ENCODE peak calls at places on chromosomes 16 and 17, in nine cellular contexts. H is lung, D is GM12878, E is psoas muscle, Q is heart left ventricle, L is pancreas, F is fibroblast of lung, R is neural progenitor cell, I is tibial artery. Y is an unnamed sample.

GRCh38 chr16:2333772-2334379 is 6.7 kb downstream of the ABCA3 start:
- DNase-seq in H (no peak), D (no peak), E (no peak), Q (no peak), L (no peak), F (no peak), R (no peak), I (no peak), Y (no peak)

GRCh38 chr16:3142770-3143169 is 7.9 kb downstream of the ZNF213 start:
- DNase-seq in H (no peak), D (no peak), E (peak; percentile 27), Q (peak; percentile 25), L (no peak), F (no peak), R (no peak), I (no peak), Y (peak; percentile 48)

GRCh38 chr17:50470451-50470850 is 1.8 kb upstream of the CHAD start:
- DNase-seq in H (no peak), D (no peak), E (no peak), Q (no peak), L (peak; percentile 12), F (no peak), R (no peak), I (no peak), Y (peak; percentile 76)

GRCh38 chr16:23058576-23058975 is 90.7 kb downstream of the USP31 start:
- DNase-seq in H (no peak), D (no peak), E (no peak), Q (no peak), L (no peak), F (no peak), R (peak; percentile 11), I (no peak), Y (no peak)

GRCh38 chr17:49913226-49914095 is 55.5 kb upstream of the DLX4 start:
- DNase-seq in H (no peak), D (no peak), E (no peak), Q (no peak), L (no peak), F (peak; percentile 70), R (no peak), I (no peak), Y (no peak)

GRCh38 chr16:30474062-30474452 is 1.5 kb downstream of the ITGAL start:
- DNase-seq in H (no peak), D (no peak), E (no peak), Q (no peak), L (no peak), F (no peak), R (no peak), I (no peak), Y (no peak)

GRCh38 chr17:76394166-76394565 is 9.8 kb downstream of the SPHK1 start:
- DNase-seq in H (no peak), D (no peak), E (no peak), Q (no peak), L (no peak), F (no peak), R (no peak), I (no peak), Y (no peak)

GRCh38 chr17:57375770-57376181 is 119.5 kb downstream of the MSI2 start:
- DNase-seq in H (no peak), D (no peak), E (no peak), Q (no peak), L (no peak), F (peak; percentile 69), R (no peak), I (no peak), Y (no peak)

GRCh38 chr16:49463529-49463928 is 89.9 kb downstream of the C16orf78 start:
- DNase-seq in H (no peak), D (peak; percentile 72), E (no peak), Q (no peak), L (no peak), F (no peak), R (peak; percentile 71), I (peak; percentile 43), Y (peak; percentile 58)

GRCh38 chr16:49466529-49466831 is 92.9 kb downstream of the C16orf78 start:
- DNase-seq in H (peak; percentile 18), D (no peak), E (no peak), Q (no peak), L (no peak), F (no peak), R (no peak), I (no peak), Y (no peak)

GRCh38 chr16:49464093-49464492 is 90.5 kb downstream of the C16orf78 start:
- DNase-seq in H (no peak), D (no peak), E (no peak), Q (peak; percentile 4), L (no peak), F (no peak), R (no peak), I (peak; percentile 15), Y (no peak)

GRCh38 chr16:49465661-49466528 is 92.3 kb downstream of the C16orf78 start:
- DNase-seq in H (peak; percentile 27), D (no peak), E (no peak), Q (peak; percentile 4), L (no peak), F (no peak), R (no peak), I (no peak), Y (no peak)

DNA sequence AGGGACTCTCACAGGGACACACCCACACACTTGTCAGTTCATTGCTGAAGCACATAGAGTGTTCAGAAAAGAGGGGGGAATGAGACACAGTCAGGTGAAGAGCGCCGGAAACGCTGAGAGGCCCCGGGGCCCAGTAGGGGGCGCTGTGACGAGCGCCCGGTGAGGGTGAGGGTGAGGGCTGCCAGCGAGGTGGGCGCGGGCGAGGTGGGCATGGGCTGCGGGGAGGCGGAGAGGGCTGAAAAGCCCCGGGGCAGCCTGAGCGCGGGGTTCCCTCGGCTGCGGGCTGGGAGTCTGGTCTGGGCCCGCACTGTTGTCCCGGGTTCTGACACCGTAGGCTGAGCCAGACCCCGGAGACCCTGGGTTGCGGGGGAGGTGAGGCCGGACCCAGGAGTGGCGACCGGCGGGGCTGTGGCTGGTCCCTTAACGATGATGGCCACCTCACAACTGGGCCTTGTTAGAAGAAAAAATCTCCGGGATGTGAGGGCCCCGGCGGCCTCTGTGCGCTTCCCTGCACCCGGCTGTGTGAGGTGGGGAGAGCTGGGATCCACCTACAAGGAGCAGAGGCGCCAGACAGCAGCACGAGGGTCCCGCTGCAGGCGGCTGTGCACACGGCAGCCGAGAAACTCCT is 91.4 kb downstream of the C16orf78 start:
- DNase-seq in H (peak; percentile 19), D (no peak), E (no peak), Q (peak; percentile 22), L (no peak), F (no peak), R (peak; percentile 75), I (peak; percentile 47), Y (no peak)
- TF ChIP-seq CTCF in H (no peak), D (peak; percentile 31), E (peak; percentile 5), Q (peak; percentile 22), L (no peak), F (no peak), R (peak; percentile 93), I (no peak), Y (peak; percentile 8)

DNA sequence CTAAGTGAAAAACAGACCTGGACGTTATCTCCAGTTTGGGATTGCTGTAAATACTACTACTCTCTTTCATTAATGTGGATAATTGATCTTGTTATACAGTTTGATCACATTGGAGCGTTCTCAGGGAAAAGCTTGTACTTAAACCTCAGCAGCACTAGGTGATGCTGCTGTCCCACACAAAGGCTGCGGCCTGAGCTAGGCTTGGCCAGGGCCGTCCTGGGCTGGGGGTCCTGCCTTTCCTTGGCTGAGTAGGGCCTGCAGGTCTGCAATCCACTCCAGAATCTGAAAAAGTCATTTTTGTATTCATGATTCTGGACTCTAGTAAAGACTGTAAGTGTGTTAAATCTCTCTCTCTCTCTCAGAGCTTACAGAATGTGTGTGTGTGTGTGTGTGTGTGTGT is 23.7 kb upstream of the PMFBP1 start:
- DNase-seq in H (no peak), D (no peak), E (no peak), Q (no peak), L (no peak), F (no peak), R (peak; percentile 78), I (no peak), Y (no peak)
- H3K4me3 ChIP-seq in H (no peak overlapping the region), D (no peak overlapping the region), E (no peak overlapping the region), Q (no peak overlapping the region), L (no peak overlapping the region), F (no peak overlapping the region), R (no peak overlapping the region), I (no peak overlapping the region), Y (no peak overlapping the region)

GRCh38 chr17:78652913-78653312 is 75.7 kb upstream of the DNAH17 start:
- DNase-seq in H (no peak), D (no peak), E (no peak), Q (no peak), L (no peak), F (no peak), R (no peak), I (no peak), Y (no peak)

GRCh38 chr17:78648293-78648692 is 71.1 kb upstream of the DNAH17 start:
- DNase-seq in H (no peak), D (no peak), E (no peak), Q (no peak), L (no peak), F (no peak), R (no peak), I (no peak), Y (no peak)

GRCh38 chr17:78652024-78652423 is 74.8 kb upstream of the DNAH17 start:
- DNase-seq in H (no peak), D (no peak), E (no peak), Q (no peak), L (no peak), F (no peak), R (no peak), I (no peak), Y (no peak)

GRCh38 chr17:78651551-78651950 is 74.4 kb upstream of the DNAH17 start:
- DNase-seq in H (no peak), D (no peak), E (no peak), Q (no peak), L (no peak), F (peak; percentile 17), R (no peak), I (no peak), Y (no peak)

DNA sequence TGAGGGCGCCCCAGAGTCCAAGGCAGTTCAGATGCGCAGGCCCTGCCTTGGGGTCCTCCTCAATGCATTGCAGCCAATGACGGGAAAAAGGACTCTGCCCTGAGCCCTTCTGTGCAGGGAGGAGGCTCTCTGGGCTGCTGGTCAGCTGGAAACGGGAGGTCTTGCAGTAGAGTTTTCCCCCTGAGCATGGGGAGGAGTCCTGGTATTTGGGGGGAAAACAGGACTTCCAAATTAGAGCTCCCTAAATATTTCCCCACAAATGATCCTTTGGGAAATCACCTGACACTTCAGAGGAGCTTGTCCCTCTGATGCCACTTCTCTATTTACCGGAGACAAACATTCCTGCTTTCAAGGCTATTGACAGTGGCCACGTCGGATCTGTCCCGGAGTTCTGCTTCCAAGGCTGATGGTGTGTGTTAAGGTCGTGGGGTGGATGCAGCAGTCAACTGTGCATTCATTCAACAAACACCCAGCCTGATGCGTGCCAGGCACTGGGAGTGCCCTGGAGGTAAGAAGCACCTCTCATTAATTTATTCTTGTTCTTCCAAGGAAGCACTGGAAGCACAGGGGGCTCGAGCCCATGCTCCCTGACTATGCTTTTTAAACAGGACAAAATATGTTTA is 73.0 kb upstream of the DNAH17 start:
- DNase-seq in H (no peak), D (no peak), E (no peak), Q (no peak), L (no peak), F (no peak), R (no peak), I (no peak), Y (no peak)
- H3K36me3 ChIP-seq in H (no peaks in the 10 kb centered on the region), D (no peaks in the 10 kb centered on the region), E (no peaks in the 10 kb centered on the region), Q (no peaks in the 10 kb centered on the region), L (no peaks in the 10 kb centered on the region), F (no peaks in the 10 kb centered on the region), R (no peaks in the 10 kb centered on the region), I (no peaks in the 10 kb centered on the region), Y (no peaks in the 10 kb centered on the region)

GRCh38 chr16:27177031-27177774 is 26.1 kb upstream of the KDM8 start:
- DNase-seq in H (no peak), D (no peak), E (no peak), Q (no peak), L (no peak), F (peak; percentile 88), R (no peak), I (no peak), Y (no peak)

GRCh38 chr16:27175888-27176287 is 27.4 kb upstream of the KDM8 start:
- DNase-seq in H (no peak), D (no peak), E (no peak), Q (no peak), L (no peak), F (no peak), R (no peak), I (no peak), Y (no peak)

GRCh38 chr16:27179500-27180072 is 23.7 kb upstream of the KDM8 start:
- DNase-seq in H (peak; percentile 79), D (peak; percentile 55), E (peak; percentile 84), Q (peak; percentile 89), L (peak; percentile 90), F (peak; percentile 42), R (peak; percentile 79), I (peak; percentile 91), Y (peak; percentile 89)

DNA sequence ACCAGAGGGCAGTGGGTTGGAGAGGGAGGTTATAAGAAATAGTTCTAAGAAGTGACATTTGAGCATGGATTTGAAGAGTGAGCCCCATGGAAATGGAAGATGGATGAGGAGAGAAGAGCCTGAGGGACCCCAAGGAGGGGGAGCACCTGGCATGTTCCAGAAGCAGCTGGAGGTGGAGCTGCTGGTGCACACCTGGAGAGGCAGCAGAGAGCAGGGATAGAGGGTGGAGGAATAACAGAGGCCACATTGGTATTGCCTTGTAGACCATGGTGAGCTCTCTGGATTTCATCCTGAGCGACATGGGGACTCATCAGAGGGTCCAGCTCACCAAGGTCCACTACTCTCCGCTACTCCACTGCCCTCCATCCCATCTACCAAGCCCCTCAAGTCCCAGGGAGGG is 22.3 kb upstream of the KDM8 start:
- DNase-seq in H (no peak), D (no peak), E (no peak), Q (no peak), L (no peak), F (no peak), R (no peak), I (no peak), Y (no peak)
- TF ChIP-seq CTCF in H (no peak), D (peak; percentile 49), E (no peak), Q (no peak), L (no peak), F (no peak), R (no peak), I (no peak), Y (no peak)